ENCODE peak calls at places on chromosomes 7 and 10, in eight cellular contexts. B, E, H, K, D, U, S and L are unnamed samples.

GRCh38 chr7:1720325-1720724 is 50.2 kb downstream of the ELFN1 start:
- DNase-seq in B (no peak), E (no peak), H (no peak), K (no peak), D (no peak), U (no peak), S (no peak), L (no peak)

GRCh38 chr7:118753464-118753863 is 529.0 kb downstream of the ANKRD7 start:
- DNase-seq in B (no peak), E (no peak), H (no peak), K (no peak), D (no peak), U (no peak), S (no peak), L (no peak)

GRCh38 chr10:124461642-124462347 is at the start of gene LHPP:
- DNase-seq in B (peak; percentile 91), E (peak; percentile 81), H (peak; percentile 3), K (peak; percentile 94), D (peak; percentile 95), U (peak; percentile 75), S (peak; percentile 80), L (peak; percentile 66)

GRCh38 chr7:30285531-30286284 is 1.3 kb downstream of the ZNRF2 start:
- DNase-seq in B (peak; percentile 97), E (peak; percentile 36), H (no peak), K (peak; percentile 68), D (peak; percentile 54), U (peak; percentile 34), S (peak; percentile 21), L (peak; percentile 29)

GRCh38 chr10:46550795-46551700 is 5.4 kb downstream of the GPRIN2 start:
- DNase-seq in B (peak; percentile 46), E (no peak), H (no peak), K (peak; percentile 41), D (no peak), U (peak; percentile 14), S (peak; percentile 3), L (no peak)

GRCh38 chr10:62582804-62583208 is 208.6 kb downstream of the ZNF365 start:
- DNase-seq in B (no peak), E (no peak), H (peak; percentile 86), K (peak; percentile 48), D (peak; percentile 98), U (peak; percentile 29), S (peak; percentile 68), L (peak; percentile 35)

GRCh38 chr10:94320285-94320914 is 42.3 kb downstream of the NOC3L start:
- DNase-seq in B (peak; percentile 72), E (peak; percentile 72), H (no peak), K (peak; percentile 61), D (peak; percentile 81), U (peak; percentile 76), S (peak; percentile 69), L (peak; percentile 49)

GRCh38 chr10:63700209-63700934 is 179.2 kb downstream of the REEP3 start:
- DNase-seq in B (peak; percentile 40), E (no peak), H (peak; percentile 92), K (no peak), D (peak; percentile 98), U (peak; percentile 48), S (no peak), L (peak; percentile 46)

GRCh38 chr7:156039971-156040677 is 227.9 kb upstream of the SHH start:
- DNase-seq in B (no peak), E (no peak), H (no peak), K (no peak), D (no peak), U (no peak), S (no peak), L (no peak)

GRCh38 chr10:6020806-6021205 is 41.4 kb downstream of the IL2RA start:
- DNase-seq in B (no peak), E (no peak), H (no peak), K (no peak), D (no peak), U (no peak), S (no peak), L (no peak)

GRCh38 chr7:149686001-149686400 is 87.4 kb downstream of the ZNF467 start:
- DNase-seq in B (peak; percentile 67), E (no peak), H (no peak), K (no peak), D (peak; percentile 66), U (no peak), S (no peak), L (no peak)

GRCh38 chr10:6275022-6275997 is 72.6 kb downstream of the PFKFB3 start:
- DNase-seq in B (peak; percentile 93), E (peak; percentile 43), H (peak; percentile 85), K (peak; percentile 94), D (peak; percentile 97), U (peak; percentile 51), S (peak; percentile 86), L (peak; percentile 74)

GRCh38 chr7:29569648-29570047 is 6.0 kb downstream of the PRR15 start:
- DNase-seq in B (peak; percentile 65), E (no peak), H (no peak), K (no peak), D (no peak), U (no peak), S (no peak), L (no peak)

GRCh38 chr7:70434376-70434775 is 697.6 kb upstream of the GALNT17 start:
- DNase-seq in B (no peak), E (no peak), H (no peak), K (no peak), D (no peak), U (no peak), S (no peak), L (no peak)

DNA sequence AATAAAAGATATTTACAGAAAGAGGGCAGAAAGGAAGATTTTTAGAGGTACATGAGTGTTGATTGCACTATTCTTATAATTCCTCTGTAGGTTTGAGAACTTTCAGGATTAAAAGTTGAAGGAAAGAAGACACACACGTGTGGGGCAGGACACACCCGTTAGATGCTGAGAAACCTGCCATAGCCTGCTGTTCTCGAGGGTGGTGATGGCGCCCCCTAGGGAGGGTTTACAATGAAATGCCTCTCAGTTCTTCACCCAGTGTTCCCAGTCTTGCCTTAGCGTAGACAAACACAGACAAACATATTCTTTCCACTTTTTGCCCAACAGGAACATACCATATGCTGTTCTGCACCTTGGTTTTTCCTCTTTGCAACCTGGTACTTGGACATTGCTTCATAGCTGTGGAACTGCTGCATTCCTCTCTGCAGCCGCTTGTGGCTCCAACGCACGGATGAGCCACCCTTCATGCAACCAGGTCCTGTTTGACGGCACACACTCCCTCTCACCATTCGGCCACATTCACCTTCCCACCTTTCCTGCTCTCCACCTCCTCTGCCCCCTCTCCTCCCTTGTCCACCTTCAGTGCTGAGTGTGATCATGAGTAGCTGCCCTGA is 23.3 kb upstream of the HSPA12A start:
- DNase-seq in B (peak; percentile 37), E (peak; percentile 45), H (no peak), K (no peak), D (no peak), U (no peak), S (no peak), L (no peak)
- TF ChIP-seq CTCF in B (peak; percentile 56), E (peak; percentile 56), H (peak; percentile 30), K (peak; percentile 27), D (peak; percentile 20), U (no peak), S (no peak), L (no peak)

GRCh38 chr7:130274983-130275649 is 8.5 kb downstream of the CPA2 start:
- DNase-seq in B (peak; percentile 15), E (peak; percentile 44), H (no peak), K (no peak), D (no peak), U (no peak), S (no peak), L (no peak)
- TF ChIP-seq CTCF in B (no peak), E (no peak), H (no peak), K (no peak), D (no peak), U (no peak), S (no peak), L (no peak)

GRCh38 chr7:128872394-128872824 is 9.8 kb downstream of the ATP6V1F start:
- DNase-seq in B (peak; percentile 41), E (peak; percentile 72), H (no peak), K (no peak), D (no peak), U (no peak), S (no peak), L (no peak)
- TF ChIP-seq CTCF in B (peak; percentile 39), E (peak; percentile 29), H (no peak), K (no peak), D (no peak), U (no peak), S (no peak), L (no peak)

GRCh38 chr7:152403726-152404125 is 32.1 kb downstream of the KMT2C start:
- DNase-seq in B (no peak), E (no peak), H (no peak), K (no peak), D (no peak), U (no peak), S (no peak), L (no peak)
- TF ChIP-seq CTCF in B (no peak), E (no peak), H (no peak), K (no peak), D (no peak), U (no peak), S (no peak), L (no peak)

GRCh38 chr10:72164617-72165016 is 51.2 kb upstream of the ANAPC16 start:
- DNase-seq in B (peak; percentile 53), E (no peak), H (no peak), K (no peak), D (peak; percentile 42), U (no peak), S (no peak), L (no peak)
- TF ChIP-seq CTCF in B (peak; percentile 25), E (no peak), H (peak; percentile 10), K (peak; percentile 23), D (no peak), U (no peak), S (no peak), L (no peak)

DNA sequence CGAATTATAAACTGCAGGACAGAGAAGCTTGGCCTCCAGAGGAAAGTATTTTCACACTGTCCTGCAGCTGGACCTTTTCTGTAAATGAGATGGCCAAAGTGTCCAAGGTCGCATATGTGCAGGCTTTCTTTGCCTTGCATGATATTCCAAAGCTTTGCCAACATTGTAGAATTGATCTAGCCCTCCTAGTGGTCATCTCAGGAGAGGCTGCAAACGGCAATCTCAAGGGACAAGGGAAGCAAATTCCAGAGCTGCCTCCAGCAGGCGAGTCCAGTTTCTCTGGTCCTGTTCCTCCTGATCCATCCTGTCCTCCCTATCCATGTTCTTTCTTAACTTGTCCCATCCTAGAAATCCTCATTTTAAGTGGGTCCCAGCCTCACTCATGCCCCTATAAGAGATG is 373.4 kb upstream of the PCDH15 start:
- DNase-seq in B (no peak), E (peak; percentile 16), H (no peak), K (no peak), D (no peak), U (no peak), S (no peak), L (no peak)
- TF ChIP-seq CTCF in B (peak; percentile 7), E (no peak), H (no peak), K (no peak), D (no peak), U (no peak), S (no peak), L (no peak)